ENCODE peak calls at places on chromosomes 12 and 14, in five cellular contexts. Z, L, W, Q and N are unnamed samples.

GRCh38 chr14:59439256-59440015 is 25.7 kb downstream of the GPR135 start:
- DNase-seq in Z (no peak), L (no peak), W (no peak), Q (no peak), N (no peak)

GRCh38 chr12:262817-263216 is at the start of gene SLC6A13:
- DNase-seq in Z (no peak), L (peak; percentile 72), W (no peak), Q (no peak), N (no peak)

GRCh38 chr14:99725774-99726537 is 41.9 kb downstream of the CYP46A1 start:
- DNase-seq in Z (no peak), L (peak; percentile 37), W (no peak), Q (no peak), N (peak; percentile 53)

GRCh38 chr12:92088802-92089201 is 56.8 kb downstream of the BTG1 start:
- DNase-seq in Z (no peak), L (no peak), W (no peak), Q (no peak), N (no peak)

GRCh38 chr14:50407089-50407813 is 10.6 kb upstream of the CDKL1 start:
- DNase-seq in Z (no peak), L (no peak), W (no peak), Q (no peak), N (no peak)

GRCh38 chr12:107396991-107397390 is 288.6 kb upstream of the PWP1 start:
- DNase-seq in Z (no peak), L (no peak), W (peak; percentile 72), Q (no peak), N (no peak)

GRCh38 chr12:92574911-92575570 is 127.7 kb upstream of the PLEKHG7 start:
- DNase-seq in Z (no peak), L (peak; percentile 49), W (no peak), Q (no peak), N (no peak)

GRCh38 chr12:115998789-115999478 is 278.6 kb downstream of the MED13L start:
- DNase-seq in Z (no peak), L (no peak), W (no peak), Q (no peak), N (no peak)

GRCh38 chr14:100735271-100735670 is 8.6 kb downstream of the DLK1 start:
- DNase-seq in Z (no peak), L (no peak), W (no peak), Q (no peak), N (no peak)

GRCh38 chr14:104111301-104112112 is 26.0 kb downstream of the ASPG start:
- DNase-seq in Z (no peak), L (peak; percentile 46), W (no peak), Q (peak; percentile 8), N (peak; percentile 69)

GRCh38 chr14:105413542-105413886 is 6.1 kb upstream of the MTA1 start:
- DNase-seq in Z (no peak), L (no peak), W (no peak), Q (no peak), N (no peak)

GRCh38 chr12:80504389-80505153 is 60.5 kb downstream of the PTPRQ start:
- DNase-seq in Z (no peak), L (no peak), W (no peak), Q (no peak), N (no peak)

GRCh38 chr12:26091837-26092236 is 33.0 kb downstream of the BHLHE41 start:
- DNase-seq in Z (no peak), L (no peak), W (no peak), Q (no peak), N (no peak)

GRCh38 chr12:109609256-109609821 is 35.7 kb downstream of the MVK start:
- DNase-seq in Z (no peak), L (no peak), W (no peak), Q (no peak), N (no peak)

GRCh38 chr14:50040401-50040775 is 76.0 kb downstream of the VCPKMT start:
- DNase-seq in Z (peak; percentile 86), L (no peak), W (no peak), Q (no peak), N (no peak)

GRCh38 chr14:75510547-75510946 is 11.7 kb upstream of the BATF start:
- DNase-seq in Z (no peak), L (no peak), W (no peak), Q (no peak), N (no peak)

GRCh38 chr12:214005-214736 is at the start of gene SLC6A12:
- DNase-seq in Z (no peak), L (no peak), W (no peak), Q (no peak), N (no peak)

GRCh38 chr14:75003250-75004027 is 718 bp downstream of the EIF2B2 start:
- DNase-seq in Z (peak; percentile 33), L (no peak), W (no peak), Q (no peak), N (no peak)

GRCh38 chr12:100545092-100545491 is 28.4 kb upstream of the GAS2L3 start:
- DNase-seq in Z (no peak), L (no peak), W (no peak), Q (no peak), N (no peak)

GRCh38 chr12:76329163-76329562 is 19.1 kb downstream of the BBS10 start:
- DNase-seq in Z (no peak), L (no peak), W (no peak), Q (no peak), N (no peak)

GRCh38 chr12:67811437-67812361 is 163.2 kb downstream of the DYRK2 start:
- DNase-seq in Z (no peak), L (no peak), W (no peak), Q (no peak), N (no peak)

GRCh38 chr12:104769207-104769606 is 188.9 kb downstream of the SLC41A2 start:
- DNase-seq in Z (no peak), L (no peak), W (no peak), Q (no peak), N (no peak)

GRCh38 chr12:104763163-104763805 is 194.8 kb downstream of the SLC41A2 start:
- DNase-seq in Z (no peak), L (no peak), W (no peak), Q (no peak), N (no peak)

GRCh38 chr12:104768033-104768432 is 190.1 kb downstream of the SLC41A2 start:
- DNase-seq in Z (no peak), L (no peak), W (no peak), Q (no peak), N (no peak)

GRCh38 chr12:104761091-104761490 is 197.0 kb downstream of the SLC41A2 start:
- DNase-seq in Z (no peak), L (no peak), W (no peak), Q (no peak), N (no peak)

GRCh38 chr12:104764225-104765073 is 193.6 kb downstream of the SLC41A2 start:
- DNase-seq in Z (peak; percentile 46), L (no peak), W (no peak), Q (no peak), N (no peak)
- H3K4me3 ChIP-seq in Z (peak overlapping the region; percentile 49), L (no peak overlapping the region), W (no peak overlapping the region), Q (no peak overlapping the region), N (no peak overlapping the region)

GRCh38 chr14:73760598-73761586 is 46.7 kb upstream of the PNMA1 start:
- DNase-seq in Z (no peak), L (no peak), W (no peak), Q (no peak), N (no peak)
- H3K4me1 ChIP-seq in Z (peaks cover 62% of the 10 kb centered on the region), L (peaks cover 88% of the 10 kb centered on the region), W (peaks cover 50% of the 10 kb centered on the region), Q (peaks cover 82% of the 10 kb centered on the region), N (no peaks in the 10 kb centered on the region)

GRCh38 chr14:86911506-86911905 is 1081.5 kb downstream of the GALC start:
- DNase-seq in Z (no peak), L (no peak), W (no peak), Q (no peak), N (no peak)
- H3K27ac ChIP-seq in Z (no peak overlapping the region), L (no peak overlapping the region), W (no peak overlapping the region), Q (no peak overlapping the region), N (no peak overlapping the region)

GRCh38 chr12:7961395-7962188 is 25.6 kb upstream of the SLC2A3 start:
- DNase-seq in Z (no peak), L (no peak), W (no peak), Q (no peak), N (no peak)
- H3K4me3 ChIP-seq in Z (peak overlapping the region; percentile 90), L (peak overlapping the region; percentile 53), W (peak overlapping the region; percentile 63), Q (peak overlapping the region; percentile 53), N (no peak overlapping the region)